ENCODE peak calls at places on chromosomes 4 and X, in five cellular contexts. L, E, K, O and N are unnamed samples.
A peak's percentile ranks its signal among the peaks of the same experiment; 100 is the strongest.

GRCh38 chr4:6263541-6264540 is 5.8 kb upstream of the WFS1 start:
- DNase-seq in L (no peak), E (no peak), K (peak; percentile 63), O (peak; percentile 55), N (peak; percentile 65)

GRCh38 chrX:132435222-132435621 is 53.6 kb downstream of the MBNL3 start:
- DNase-seq in L (no peak), E (no peak), K (no peak), O (no peak), N (no peak)

GRCh38 chrX:19342331-19342906 is 1.3 kb upstream of the PDHA1 start:
- DNase-seq in L (no peak), E (no peak), K (no peak), O (no peak), N (no peak)

GRCh38 chr4:16544251-16544721 is 318.0 kb upstream of the TAPT1 start:
- DNase-seq in L (no peak), E (peak; percentile 26), K (no peak), O (no peak), N (no peak)

GRCh38 chr4:141771889-141772830 is 135.8 kb downstream of the IL15 start:
- DNase-seq in L (no peak), E (no peak), K (no peak), O (no peak), N (no peak)

GRCh38 chrX:133474559-133474958 is 59.3 kb upstream of the GPC4 start:
- DNase-seq in L (no peak), E (no peak), K (no peak), O (no peak), N (no peak)

GRCh38 chr4:110508827-110509446 is 33.0 kb downstream of the ENPEP start:
- DNase-seq in L (no peak), E (no peak), K (no peak), O (peak; percentile 8), N (peak; percentile 42)

GRCh38 chr4:106395582-106395981 is 27.0 kb upstream of the GIMD1 start:
- DNase-seq in L (no peak), E (no peak), K (no peak), O (no peak), N (no peak)

GRCh38 chrX:97167333-97167732 is 283.6 kb downstream of the RPA4 start:
- DNase-seq in L (no peak), E (no peak), K (no peak), O (no peak), N (no peak)

GRCh38 chrX:49040376-49040955 is 2.7 kb downstream of the TFE3 start:
- DNase-seq in L (no peak), E (no peak), K (no peak), O (no peak), N (no peak)

GRCh38 chrX:83319023-83319422 is 189.1 kb upstream of the POU3F4 start:
- DNase-seq in L (no peak), E (no peak), K (no peak), O (no peak), N (no peak)

GRCh38 chr4:70992354-70992753 is 1.1 kb upstream of the DCK start:
- DNase-seq in L (no peak), E (no peak), K (no peak), O (peak; percentile 22), N (no peak)

GRCh38 chrX:103584606-103585005 is 709 bp upstream of the TCEAL4 start:
- DNase-seq in L (no peak), E (no peak), K (no peak), O (no peak), N (no peak)

GRCh38 chr4:39626261-39626660 is 12.4 kb downstream of the SMIM14 start:
- DNase-seq in L (no peak), E (no peak), K (no peak), O (no peak), N (peak; percentile 55)

GRCh38 chr4:107710493-107711459 is 9.3 kb downstream of the PAPSS1 start:
- DNase-seq in L (no peak), E (no peak), K (no peak), O (no peak), N (no peak)

GRCh38 chr4:138868562-138868961 is 147.0 kb upstream of the NOCT start:
- DNase-seq in L (no peak), E (no peak), K (no peak), O (no peak), N (no peak)

GRCh38 chr4:107243141-107243779 is 207.1 kb upstream of the DKK2 start:
- DNase-seq in L (no peak), E (no peak), K (no peak), O (no peak), N (no peak)

GRCh38 chr4:40998680-40999358 is 215.5 kb downstream of the APBB2 start:
- DNase-seq in L (no peak), E (peak; percentile 26), K (no peak), O (peak; percentile 77), N (no peak)

GRCh38 chr4:98706200-98706813 is 47.9 kb upstream of the TSPAN5 start:
- DNase-seq in L (no peak), E (no peak), K (no peak), O (no peak), N (no peak)

GRCh38 chrX:129600981-129601424 is 53.8 kb downstream of the APLN start:
- DNase-seq in L (no peak), E (no peak), K (no peak), O (peak; percentile 30), N (peak; percentile 44)

GRCh38 chrX:134186362-134187121 is 50.4 kb upstream of the CCDC160 start:
- DNase-seq in L (no peak), E (no peak), K (no peak), O (peak; percentile 10), N (peak; percentile 6)

GRCh38 chrX:46587158-46587557 is 13.6 kb downstream of the CHST7 start:
- DNase-seq in L (no peak), E (no peak), K (no peak), O (peak; percentile 76), N (peak; percentile 49)

GRCh38 chrX:11261260-11261659 is 32.0 kb upstream of the AMELX start:
- DNase-seq in L (no peak), E (no peak), K (no peak), O (peak; percentile 47), N (no peak)

GRCh38 chr4:47287735-47288134 is 175.8 kb downstream of the COMMD8 start:
- DNase-seq in L (no peak), E (no peak), K (no peak), O (peak; percentile 23), N (peak; percentile 26)

GRCh38 chrX:63930140-63930539 is 145.1 kb upstream of the ARHGEF9 start:
- DNase-seq in L (no peak), E (no peak), K (peak; percentile 7), O (peak; percentile 4), N (no peak)

GRCh38 chr4:87965501-87965975 is 10.0 kb upstream of the SPP1 start:
- DNase-seq in L (peak; percentile 46), E (no peak), K (no peak), O (no peak), N (no peak)
- TF ChIP-seq CTCF in L (no peak), E (no peak), K (no peak), O (no peak), N (no peak)

GRCh38 chrX:147850875-147851274 is 60.8 kb upstream of the FMR1 start:
- DNase-seq in L (no peak), E (no peak), K (no peak), O (no peak), N (no peak)
- TF ChIP-seq CTCF in L (no peak), E (no peak), K (no peak), O (no peak), N (no peak)

GRCh38 chrX:51047950-51048349 is 137.4 kb downstream of the BMP15 start:
- DNase-seq in L (no peak), E (no peak), K (no peak), O (no peak), N (no peak)
- TF ChIP-seq CTCF in L (no peak), E (no peak), K (no peak), O (peak; percentile 5), N (no peak)

DNA sequence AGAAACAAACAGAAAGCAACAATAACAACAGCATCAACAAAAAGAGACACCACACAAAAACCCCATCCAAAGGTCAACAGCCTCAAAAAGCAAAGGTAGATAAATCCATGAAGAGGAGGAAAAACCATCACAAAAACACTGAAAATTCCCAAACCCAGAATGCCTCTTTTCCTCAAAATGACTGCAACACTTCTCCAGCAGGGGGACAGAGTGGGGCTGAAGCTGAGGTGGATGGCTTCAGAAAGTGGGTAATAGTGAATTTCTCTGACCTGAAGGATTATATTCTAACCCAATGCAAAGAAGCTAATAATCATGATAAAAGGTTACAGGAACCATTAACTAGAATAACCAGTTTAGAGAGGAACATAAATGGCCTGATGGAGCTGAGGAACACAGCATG is 888.2 kb downstream of the RAB28 start:
- DNase-seq in L (no peak), E (no peak), K (no peak), O (no peak), N (no peak)
- TF ChIP-seq CTCF in L (no peak), E (no peak), K (peak; percentile 53), O (no peak), N (no peak)

GRCh38 chr4:150217192-150217591 is 138.9 kb downstream of the DCLK2 start:
- DNase-seq in L (no peak), E (no peak), K (no peak), O (peak; percentile 70), N (no peak)
- TF ChIP-seq CTCF in L (peak; percentile 17), E (peak; percentile 16), K (no peak), O (peak; percentile 31), N (no peak)

GRCh38 chr4:96677499-96677898 is 837.6 kb downstream of the PDHA2 start:
- DNase-seq in L (no peak), E (no peak), K (no peak), O (no peak), N (no peak)
- TF ChIP-seq CTCF in L (no peak), E (no peak), K (no peak), O (no peak), N (no peak)

GRCh38 chrX:6225307-6226052 is 3.2 kb downstream of the NLGN4X start:
- DNase-seq in L (no peak), E (no peak), K (no peak), O (peak; percentile 5), N (peak; percentile 8)
- TF ChIP-seq CTCF in L (peak; percentile 17), E (no peak), K (no peak), O (no peak), N (no peak)